ENCODE peak calls at places on chromosomes 11 and 22, in four cellular contexts. C is endodermal cell, E is H1, U is GM23338. K is an unnamed sample.

GRCh38 chr11:35605691-35606090 is 12.6 kb upstream of the FJX1 start:
- DNase-seq in C (no peak), E (no peak), U (no peak), K (no peak)

GRCh38 chr22:17228725-17229126 is 9.5 kb upstream of the ADA2 start:
- DNase-seq in C (no peak), E (no peak), U (no peak), K (no peak)

GRCh38 chr11:103904324-103904667 is 132.1 kb upstream of the DDI1 start:
- DNase-seq in C (no peak), E (no peak), U (no peak), K (no peak)

GRCh38 chr11:71486320-71486719 is 33.3 kb downstream of the NADSYN1 start:
- DNase-seq in C (no peak), E (no peak), U (no peak), K (no peak)

GRCh38 chr11:1307163-1307870 is 2.1 kb downstream of the TOLLIP start:
- DNase-seq in C (peak; percentile 30), E (peak; percentile 17), U (no peak), K (peak; percentile 43)

GRCh38 chr11:22244986-22245592 is 52.2 kb downstream of the ANO5 start:
- DNase-seq in C (peak; percentile 78), E (no peak), U (peak; percentile 85), K (peak; percentile 3)

GRCh38 chr11:16512842-16513241 is 156.5 kb upstream of the SOX6 start:
- DNase-seq in C (no peak), E (no peak), U (no peak), K (no peak)

GRCh38 chr11:81007046-81007445 is 1566.2 kb upstream of the TENM4 start:
- DNase-seq in C (no peak), E (no peak), U (no peak), K (peak; percentile 13)

GRCh38 chr11:68213135-68213515 is at the start of gene KMT5B:
- DNase-seq in C (peak; percentile 82), E (peak; percentile 83), U (peak; percentile 72), K (peak; percentile 23)

GRCh38 chr11:130308925-130309324 is 5.8 kb downstream of the ZBTB44 start:
- DNase-seq in C (no peak), E (no peak), U (no peak), K (no peak)

GRCh38 chr22:28441720-28442263 is 237.8 kb downstream of the TTC28 start:
- DNase-seq in C (no peak), E (no peak), U (no peak), K (peak; percentile 2)

DNA sequence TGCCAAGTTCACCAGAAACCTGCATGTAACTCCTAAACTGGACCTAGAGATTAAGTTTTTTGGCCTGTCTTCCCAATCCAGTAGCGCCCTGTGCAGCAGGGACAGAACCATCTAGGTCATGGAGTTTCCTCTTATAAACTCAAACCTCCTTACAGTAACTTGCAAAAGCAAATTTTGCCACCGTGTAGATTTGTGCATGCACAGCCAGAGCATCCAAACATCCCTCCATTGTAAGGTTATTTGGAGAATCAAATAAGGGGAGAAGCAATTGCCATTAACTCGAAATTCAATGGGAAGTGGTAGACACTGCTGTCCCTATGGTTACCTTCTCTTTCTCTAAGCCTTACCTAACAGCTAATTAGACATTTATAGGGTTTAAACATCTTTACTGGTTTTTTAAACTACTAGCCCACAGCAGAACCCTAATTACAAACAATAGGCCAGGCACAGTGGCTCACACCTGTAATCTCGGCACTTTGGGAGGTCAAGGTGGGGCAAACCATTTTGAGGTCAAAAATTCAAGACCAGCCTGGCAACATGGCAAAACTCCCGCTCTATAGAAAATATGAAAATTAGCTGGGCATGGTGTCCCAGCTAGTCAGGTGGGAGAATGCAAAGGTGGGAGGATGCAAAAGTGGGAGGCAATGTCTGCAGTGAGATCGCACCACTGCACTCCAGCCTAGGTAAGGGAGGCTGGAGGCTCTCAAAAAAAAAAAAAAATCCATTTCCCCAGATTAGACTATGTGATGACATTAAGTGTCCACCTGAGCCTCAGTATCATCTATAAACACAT is 6.6 kb downstream of the HSPA8 start:
- DNase-seq in C (peak; percentile 49), E (no peak), U (no peak), K (no peak)
- H3K27ac ChIP-seq in C (no peak overlapping the region), E (no peak overlapping the region), U (peak overlapping the region; percentile 85), K (peak overlapping the region; percentile 62)

GRCh38 chr11:133386852-133387251 is 145.4 kb downstream of the OPCML start:
- DNase-seq in C (no peak), E (no peak), U (no peak), K (no peak)

GRCh38 chr11:133383689-133384088 is 148.6 kb downstream of the OPCML start:
- DNase-seq in C (no peak), E (no peak), U (no peak), K (no peak)

GRCh38 chr11:133384731-133385130 is 147.6 kb downstream of the OPCML start:
- DNase-seq in C (no peak), E (no peak), U (no peak), K (no peak)

GRCh38 chr11:133388260-133388659 is 144.0 kb downstream of the OPCML start:
- DNase-seq in C (no peak), E (no peak), U (no peak), K (no peak)

DNA sequence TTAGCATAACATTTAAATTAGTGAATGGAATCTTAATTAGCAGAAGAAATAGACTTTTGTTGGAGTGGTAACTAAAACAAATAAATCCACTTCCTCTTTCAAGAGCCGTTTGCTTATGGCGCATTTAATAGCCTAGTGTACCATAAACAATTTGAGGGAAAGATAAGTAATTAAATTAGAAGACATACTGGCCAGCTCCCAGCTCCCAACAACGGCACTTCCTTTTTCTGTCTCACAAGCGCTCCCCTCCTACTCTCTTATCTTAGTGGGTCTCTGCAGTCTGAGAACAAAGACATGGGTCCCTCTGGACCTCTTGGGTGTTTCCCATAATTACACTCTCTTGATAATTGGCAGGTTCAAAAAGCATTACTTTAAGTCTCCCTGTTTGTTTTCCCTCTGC is 146.0 kb downstream of the OPCML start:
- DNase-seq in C (no peak), E (no peak), U (no peak), K (no peak)
- H3K27ac ChIP-seq in C (no peak overlapping the region), E (no peak overlapping the region), U (no peak overlapping the region), K (no peak overlapping the region)

GRCh38 chr22:48080304-48081165 is 1318.1 kb downstream of the TBC1D22A start:
- DNase-seq in C (no peak), E (no peak), U (no peak), K (no peak)
- H3K27ac ChIP-seq in C (no peak overlapping the region), E (no peak overlapping the region), U (no peak overlapping the region), K (no peak overlapping the region)

GRCh38 chr22:42814215-42814614 is 42.9 kb downstream of the ARFGAP3 start:
- DNase-seq in C (no peak), E (no peak), U (no peak), K (no peak)
- H3K27ac ChIP-seq in C (no peak overlapping the region), E (no peak overlapping the region), U (no peak overlapping the region), K (no peak overlapping the region)

GRCh38 chr11:61966673-61967176 is 709 bp downstream of the FTH1 start:
- DNase-seq in C (no peak), E (no peak), U (peak; percentile 30), K (no peak)
- H3K27ac ChIP-seq in C (peak overlapping the region; percentile 60), E (peak overlapping the region; percentile 39), U (peak overlapping the region; percentile 97), K (peak overlapping the region; percentile 96)

DNA sequence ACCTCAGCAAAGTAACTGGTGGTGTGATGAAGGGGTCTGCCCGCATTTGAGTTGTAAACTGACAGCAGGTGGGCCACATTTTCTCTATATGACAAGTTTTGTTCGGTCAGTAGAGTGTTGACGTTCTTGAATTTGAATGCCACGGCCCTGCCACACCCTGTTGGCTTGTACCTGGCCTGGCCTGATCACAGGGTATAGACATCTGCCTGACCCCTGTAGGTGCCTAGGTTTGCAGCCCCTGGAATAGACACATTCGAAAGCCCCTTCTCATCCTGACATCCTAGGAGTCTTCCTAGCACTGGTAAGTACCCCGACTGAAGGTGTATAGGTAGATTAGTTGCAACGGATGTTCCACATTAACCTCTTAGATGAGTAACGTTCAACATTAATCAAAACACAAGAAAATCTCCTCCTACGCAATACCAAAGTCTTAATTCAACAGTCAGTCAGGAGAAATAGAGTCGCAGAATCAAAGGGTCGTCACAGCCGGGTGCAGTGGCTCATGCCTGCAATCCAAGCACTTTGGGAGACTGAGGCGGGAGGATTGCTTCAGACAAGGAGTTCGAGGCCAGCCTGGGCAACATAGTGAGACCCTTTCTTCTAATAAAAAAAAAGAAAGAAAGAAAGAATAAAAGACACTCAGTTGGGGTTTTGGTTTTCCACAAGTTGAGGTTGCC is 43.6 kb upstream of the CD5 start:
- DNase-seq in C (peak; percentile 20), E (no peak), U (no peak), K (no peak)
- H3K27ac ChIP-seq in C (no peak overlapping the region), E (no peak overlapping the region), U (no peak overlapping the region), K (no peak overlapping the region)

GRCh38 chr11:78419327-78419726 is 1.7 kb upstream of the GAB2 start:
- DNase-seq in C (no peak), E (no peak), U (no peak), K (peak; percentile 41)

GRCh38 chr11:78418584-78419211 is 1.1 kb upstream of the GAB2 start:
- DNase-seq in C (no peak), E (no peak), U (no peak), K (no peak)

GRCh38 chr11:78420255-78420764 is 2.7 kb upstream of the GAB2 start:
- DNase-seq in C (peak; percentile 78), E (peak; percentile 76), U (peak; percentile 86), K (peak; percentile 45)

GRCh38 chr11:78423241-78423640 is 5.6 kb upstream of the GAB2 start:
- DNase-seq in C (no peak), E (no peak), U (no peak), K (no peak)

GRCh38 chr11:78420796-78421209 is 3.2 kb upstream of the GAB2 start:
- DNase-seq in C (no peak), E (no peak), U (no peak), K (no peak)
- H3K27ac ChIP-seq in C (no peak overlapping the region), E (no peak overlapping the region), U (no peak overlapping the region), K (no peak overlapping the region)

GRCh38 chr11:95148938-95149337 is 59.3 kb downstream of the ENDOD1 start:
- DNase-seq in C (no peak), E (no peak), U (no peak), K (no peak)
- H3K27ac ChIP-seq in C (no peak overlapping the region), E (no peak overlapping the region), U (no peak overlapping the region), K (peak overlapping the region; percentile 27)

DNA sequence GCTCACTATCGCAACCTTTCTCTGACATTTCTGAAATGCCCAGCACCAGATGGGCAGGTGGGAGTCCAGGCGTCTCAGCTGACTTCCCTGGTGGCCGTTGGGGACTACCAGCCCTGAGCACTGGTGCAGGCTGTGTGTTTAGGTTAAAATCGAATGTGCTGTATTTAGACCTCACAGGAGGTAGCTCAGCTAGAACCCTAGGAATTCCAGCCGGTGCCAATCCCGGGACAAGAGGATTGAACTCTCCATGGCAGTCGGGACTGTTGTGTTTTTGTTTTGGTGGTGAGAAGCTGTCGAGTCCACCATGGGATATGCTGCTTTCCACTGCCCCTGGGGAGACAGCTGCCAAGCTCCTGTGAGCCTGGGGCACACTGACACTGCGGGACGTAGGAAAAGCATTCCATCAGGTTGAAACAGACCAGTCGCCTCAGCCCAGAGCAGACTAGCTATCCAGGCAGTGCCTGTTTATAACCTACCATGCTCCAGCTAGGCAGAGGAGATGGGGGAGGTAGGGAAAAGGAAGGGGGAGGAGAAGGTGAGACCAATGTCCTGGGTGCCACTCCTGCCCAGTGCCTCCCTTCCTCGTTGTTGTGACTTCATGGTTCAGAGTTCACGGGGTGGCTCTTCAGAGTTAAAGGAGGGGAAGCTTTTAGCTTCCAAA is 52.9 kb downstream of the MICAL2 start:
- DNase-seq in C (peak; percentile 48), E (no peak), U (no peak), K (no peak)
- H3K27ac ChIP-seq in C (no peak overlapping the region), E (no peak overlapping the region), U (no peak overlapping the region), K (peak overlapping the region; percentile 65)

GRCh38 chr11:2779981-2780849 is 80.4 kb upstream of the KCNQ1OT1 start:
- DNase-seq in C (peak; percentile 39), E (peak; percentile 42), U (no peak), K (no peak)
- H3K27ac ChIP-seq in C (no peak overlapping the region), E (no peak overlapping the region), U (no peak overlapping the region), K (peak overlapping the region; percentile 99)

K was measured in RWPE1.